ENCODE peak calls at places on chromosomes 1 and 21, in six cellular contexts. C is cardiac muscle cell; P is CD4-positive, alpha-beta T cell; O is RWPE1; F is psoas muscle; E is BE2C. Y is an unnamed sample.

GRCh38 chr1:18373882-18374493 is 106.7 kb upstream of the KLHDC7A start:
- DNase-seq in C (peak; percentile 63), P (no peak), O (no peak), F (no peak), E (peak; percentile 43), Y (peak; percentile 28)

GRCh38 chr1:3323791-3324703 is 130.4 kb upstream of the ARHGEF16 start:
- DNase-seq in C (no peak), P (no peak), O (no peak), F (no peak), E (no peak), Y (no peak)

GRCh38 chr1:9303916-9304315 is 11.2 kb downstream of the SPSB1 start:
- DNase-seq in C (no peak), P (no peak), O (no peak), F (peak; percentile 42), E (no peak), Y (no peak)

GRCh38 chr1:35433714-35434113 is 123.5 kb downstream of the KIAA0319L start:
- DNase-seq in C (no peak), P (no peak), O (no peak), F (no peak), E (no peak), Y (no peak)

GRCh38 chr1:53314096-53314495 is 13.8 kb downstream of the LRP8 start:
- DNase-seq in C (no peak), P (no peak), O (no peak), F (no peak), E (no peak), Y (no peak)

GRCh38 chr21:41709965-41710822 is 56.7 kb downstream of the RIPK4 start:
- DNase-seq in C (no peak), P (no peak), O (no peak), F (no peak), E (no peak), Y (no peak)

GRCh38 chr1:222696741-222697140 is 15.6 kb downstream of the AIDA start:
- DNase-seq in C (no peak), P (no peak), O (no peak), F (no peak), E (no peak), Y (no peak)

GRCh38 chr1:190022709-190023108 is 455.0 kb downstream of the BRINP3 start:
- DNase-seq in C (no peak), P (no peak), O (peak; percentile 84), F (no peak), E (no peak), Y (no peak)

GRCh38 chr1:90155721-90156487 is 161.0 kb downstream of the ZNF326 start:
- DNase-seq in C (no peak), P (no peak), O (no peak), F (no peak), E (no peak), Y (no peak)

GRCh38 chr1:201518105-201518504 is 11.2 kb upstream of the CSRP1 start:
- DNase-seq in C (no peak), P (no peak), O (no peak), F (no peak), E (no peak), Y (no peak)

GRCh38 chr1:24503870-24504523 is 1.4 kb downstream of the RCAN3 start:
- DNase-seq in C (no peak), P (no peak), O (no peak), F (no peak), E (no peak), Y (no peak)

GRCh38 chr1:84753516-84754375 is 63.5 kb upstream of the SSX2IP start:
- DNase-seq in C (peak; percentile 84), P (peak; percentile 74), O (peak; percentile 62), F (peak; percentile 58), E (peak; percentile 61), Y (peak; percentile 34)

GRCh38 chr1:164101802-164102201 is 457.2 kb upstream of the PBX1 start:
- DNase-seq in C (no peak), P (no peak), O (no peak), F (no peak), E (no peak), Y (no peak)

GRCh38 chr1:154839691-154840090 is 30.4 kb downstream of the KCNN3 start:
- DNase-seq in C (peak; percentile 62), P (no peak), O (no peak), F (no peak), E (peak; percentile 39), Y (no peak)

GRCh38 chr1:2513939-2514650 is 12.3 kb downstream of the PANK4 start:
- DNase-seq in C (no peak), P (no peak), O (no peak), F (no peak), E (no peak), Y (no peak)

GRCh38 chr1:43439781-43440180 is 13.9 kb downstream of the HYI start:
- DNase-seq in C (no peak), P (no peak), O (no peak), F (no peak), E (no peak), Y (no peak)

GRCh38 chr1:211328866-211329265 is 2.2 kb downstream of the TRAF5 start:
- DNase-seq in C (no peak), P (no peak), O (no peak), F (no peak), E (no peak), Y (no peak)

GRCh38 chr1:181350146-181350545 is 133.2 kb upstream of the CACNA1E start:
- DNase-seq in C (no peak), P (no peak), O (no peak), F (no peak), E (no peak), Y (no peak)

GRCh38 chr1:40651138-40651857 is 14.2 kb downstream of the RIMS3 start:
- DNase-seq in C (peak; percentile 48), P (no peak), O (no peak), F (no peak), E (no peak), Y (no peak)
- TF ChIP-seq CTCF in C (no peak), P (no peak), O (no peak), F (no peak), E (no peak), Y (no peak)

DNA sequence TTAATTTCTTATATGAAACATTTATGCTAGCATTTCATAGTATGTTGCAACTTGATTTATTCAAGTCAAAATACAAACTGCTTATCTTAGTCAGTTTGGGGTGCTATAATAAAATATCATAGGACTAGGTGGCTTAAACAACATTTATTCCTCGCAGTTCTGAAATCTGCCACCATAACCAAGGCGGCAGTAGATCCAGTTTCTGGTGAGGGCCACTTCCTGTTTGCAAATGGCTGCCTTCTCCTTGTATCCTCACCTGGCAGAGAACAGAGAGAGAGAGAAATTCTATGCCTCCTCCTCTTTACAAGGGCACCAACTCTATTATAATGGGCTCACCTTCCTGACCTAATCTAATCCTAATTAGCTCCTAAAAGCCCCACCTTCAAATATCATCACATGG is 76.1 kb upstream of the RGS2 start:
- DNase-seq in C (no peak), P (no peak), O (no peak), F (no peak), E (peak; percentile 30), Y (no peak)
- TF ChIP-seq CTCF in C (no peak), P (no peak), O (no peak), F (no peak), E (peak; percentile 53), Y (no peak)

GRCh38 chr1:232398823-232399222 is 231.1 kb downstream of the SIPA1L2 start:
- DNase-seq in C (no peak), P (no peak), O (no peak), F (no peak), E (no peak), Y (no peak)

GRCh38 chr1:232393010-232393833 is 236.7 kb downstream of the SIPA1L2 start:
- DNase-seq in C (no peak), P (no peak), O (no peak), F (no peak), E (no peak), Y (no peak)

GRCh38 chr1:232388363-232388762 is 241.6 kb downstream of the SIPA1L2 start:
- DNase-seq in C (no peak), P (no peak), O (no peak), F (no peak), E (no peak), Y (no peak)

GRCh38 chr1:232389744-232390143 is 240.2 kb downstream of the SIPA1L2 start:
- DNase-seq in C (no peak), P (no peak), O (no peak), F (no peak), E (no peak), Y (no peak)

DNA sequence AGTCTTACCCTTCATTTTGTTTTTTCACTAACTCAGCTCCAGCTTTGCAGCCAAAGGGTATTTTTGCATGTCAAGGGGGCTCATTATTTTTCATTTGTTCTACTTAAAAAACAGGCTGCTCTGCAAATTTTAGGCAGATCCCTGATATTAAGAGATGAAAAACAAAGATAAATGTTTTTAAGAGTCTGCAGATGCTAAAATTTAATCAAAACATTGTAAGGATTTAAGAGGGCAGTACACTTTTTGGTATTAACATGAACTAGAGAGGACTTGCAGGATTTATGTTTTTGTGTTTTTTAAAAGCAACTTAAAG is 236.1 kb downstream of the SIPA1L2 start:
- DNase-seq in C (no peak), P (no peak), O (no peak), F (no peak), E (no peak), Y (no peak)
- TF ChIP-seq CTCF in C (no peak), P (no peak), O (no peak), F (no peak), E (no peak), Y (no peak)

DNA sequence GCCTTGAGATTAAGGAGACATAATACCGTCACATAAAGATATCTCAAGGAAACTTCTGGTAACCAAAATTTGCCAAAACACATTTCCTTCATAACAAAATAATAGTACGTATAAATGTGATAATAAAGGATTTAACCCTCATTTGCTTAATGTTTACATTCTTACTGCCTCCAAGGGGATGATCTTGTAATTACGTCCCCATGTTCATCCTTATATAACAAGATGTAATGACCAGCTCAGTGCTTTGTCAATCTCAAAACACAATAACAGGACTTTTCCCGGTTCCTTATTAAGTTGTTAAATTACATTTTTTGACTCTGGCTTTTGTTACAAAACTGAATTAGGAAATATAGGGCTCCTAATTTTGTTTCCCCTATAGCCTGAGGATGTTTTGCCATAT is 41.3 kb upstream of the UHMK1 start:
- DNase-seq in C (no peak), P (no peak), O (no peak), F (no peak), E (no peak), Y (no peak)
- TF ChIP-seq CTCF in C (no peak), P (no peak), O (no peak), F (no peak), E (no peak), Y (no peak)